ENCODE peak calls at places on chromosomes 5 and 9, in four cellular contexts. X is iPS-NIHi11, V is NCI-H460, E is T-helper 1 cell. Z is an unnamed sample.

GRCh38 chr9:23493219-23493618 is 332.8 kb downstream of the ELAVL2 start:
- DNase-seq in X (no peak), V (no peak), E (no peak), Z (no peak)

GRCh38 chr5:91318727-91319126 is 64.4 kb downstream of the ARRDC3 start:
- DNase-seq in X (no peak), V (no peak), E (peak; percentile 10), Z (no peak)

GRCh38 chr5:72624641-72625236 is 117.5 kb upstream of the ZNF366 start:
- DNase-seq in X (no peak), V (peak; percentile 11), E (no peak), Z (no peak)

GRCh38 chr5:150302301-150303069 is at the start of gene ARSI:
- DNase-seq in X (peak; percentile 95), V (no peak), E (no peak), Z (no peak)

GRCh38 chr9:110426052-110426709 is 88.5 kb upstream of the TXNDC8 start:
- DNase-seq in X (no peak), V (peak; percentile 5), E (no peak), Z (peak; percentile 18)

GRCh38 chr5:142106061-142106460 is 2.5 kb upstream of the NDFIP1 start:
- DNase-seq in X (no peak), V (no peak), E (no peak), Z (no peak)

GRCh38 chr9:89874351-89875321 is 269.8 kb downstream of the GADD45G start:
- DNase-seq in X (no peak), V (no peak), E (no peak), Z (no peak)

GRCh38 chr9:124384849-124385248 is 30.4 kb downstream of the PSMB7 start:
- DNase-seq in X (no peak), V (no peak), E (no peak), Z (no peak)

GRCh38 chr5:179225387-179225786 is 119.9 kb downstream of the ADAMTS2 start:
- DNase-seq in X (no peak), V (no peak), E (no peak), Z (no peak)

GRCh38 chr5:174355208-174355612 is 309.7 kb downstream of the NSG2 start:
- DNase-seq in X (no peak), V (peak; percentile 83), E (no peak), Z (no peak)

GRCh38 chr9:104361207-104361606 is 142.9 kb upstream of the OR13F1 start:
- DNase-seq in X (no peak), V (no peak), E (no peak), Z (no peak)

GRCh38 chr5:127367912-127368468 is 77.4 kb downstream of the MEGF10 start:
- DNase-seq in X (no peak), V (no peak), E (no peak), Z (no peak)

GRCh38 chr9:37295796-37296195 is 126.7 kb upstream of the GRHPR start:
- DNase-seq in X (peak; percentile 12), V (no peak), E (no peak), Z (no peak)